ENCODE peak calls at places on chromosomes 12 and 14, in five cellular contexts. N is ovary, H is prostate gland, J is uterus, T is tibial nerve. U is an unnamed sample.

GRCh38 chr14:61561657-61562276 is 133.5 kb upstream of the HIF1A start:
- DNase-seq in N (peak; percentile 71), H (peak; percentile 63), J (peak; percentile 67), T (no peak), U (no peak)

GRCh38 chr14:101458536-101459391 is 102.5 kb upstream of the DIO3 start:
- DNase-seq in N (peak; percentile 61), H (no peak), J (no peak), T (no peak), U (no peak)

GRCh38 chr12:128803788-128804187 is 20.0 kb downstream of the SLC15A4 start:
- DNase-seq in N (no peak), H (no peak), J (no peak), T (no peak), U (no peak)

GRCh38 chr14:86799244-86799647 is 1193.7 kb downstream of the GALC start:
- DNase-seq in N (no peak), H (no peak), J (no peak), T (no peak), U (no peak)

GRCh38 chr12:94297325-94297724 is 148.9 kb downstream of the PLXNC1 start:
- DNase-seq in N (no peak), H (no peak), J (no peak), T (no peak), U (no peak)

GRCh38 chr12:125861299-125862281 is 796.4 kb downstream of the AACS start:
- DNase-seq in N (peak; percentile 33), H (peak; percentile 5), J (peak; percentile 13), T (peak; percentile 44), U (no peak)

GRCh38 chr14:50055461-50056228 is 60.7 kb downstream of the VCPKMT start:
- DNase-seq in N (no peak), H (no peak), J (no peak), T (no peak), U (no peak)

GRCh38 chr14:62138593-62138992 is 376.4 kb downstream of the SNAPC1 start:
- DNase-seq in N (no peak), H (no peak), J (no peak), T (no peak), U (no peak)

GRCh38 chr14:64217318-64217717 is 76.9 kb downstream of the ESR2 start:
- DNase-seq in N (no peak), H (no peak), J (no peak), T (no peak), U (no peak)

GRCh38 chr12:5480218-5480952 is 48.5 kb downstream of the NTF3 start:
- DNase-seq in N (no peak), H (no peak), J (no peak), T (no peak), U (no peak)

GRCh38 chr12:42587564-42588307 is 1.8 kb downstream of the PRICKLE1 start:
- DNase-seq in N (no peak), H (no peak), J (no peak), T (no peak), U (no peak)

DNA sequence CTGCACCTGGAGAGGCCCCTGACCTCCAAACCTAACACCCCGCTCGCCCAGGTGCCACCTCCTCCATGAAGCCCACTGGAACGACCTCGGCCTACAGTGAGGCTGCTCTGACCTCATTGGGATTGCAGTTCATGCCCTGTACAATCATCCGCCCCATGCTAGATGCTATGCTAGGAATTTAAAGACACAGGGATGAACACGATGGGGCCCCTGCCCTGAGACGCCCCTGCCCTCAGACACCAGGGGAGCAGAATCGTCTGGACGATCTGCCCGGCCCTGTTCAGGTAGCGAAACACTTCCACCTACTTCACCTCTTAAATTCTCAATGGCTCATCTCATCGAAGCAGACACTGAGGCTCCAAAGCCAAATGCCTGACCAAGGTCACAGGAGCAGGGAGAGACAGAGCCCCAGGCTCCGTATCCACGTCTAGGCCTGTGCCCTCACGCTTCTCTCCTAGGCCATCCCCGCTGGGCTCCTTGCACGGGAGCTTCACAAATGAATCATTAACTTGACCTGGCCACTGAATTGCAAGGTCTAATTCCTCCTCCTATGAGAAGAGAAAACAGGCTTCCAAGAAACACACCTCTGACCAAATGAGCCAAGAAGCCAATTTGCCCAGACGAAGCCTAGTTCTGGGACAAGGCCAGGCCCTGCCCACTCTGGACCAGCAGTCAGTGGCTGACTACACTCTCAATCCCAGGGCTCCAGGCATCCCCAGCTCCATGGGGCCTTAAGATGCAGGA is 35.2 kb downstream of the SCARB1 start:
- DNase-seq in N (peak; percentile 66), H (peak; percentile 37), J (no peak), T (no peak), U (peak; percentile 49)
- TF ChIP-seq POLR2A in N (no peak), H (no peak), J (no peak), T (no peak), U (no peak)

GRCh38 chr12:47819902-47820630 is at the start of gene HDAC7:
- DNase-seq in N (peak; percentile 91), H (peak; percentile 84), J (peak; percentile 88), T (peak; percentile 77), U (peak; percentile 83)
- TF ChIP-seq POLR2A in N (peak; percentile 72), H (peak; percentile 37), J (peak; percentile 86), T (peak; percentile 49), U (peak; percentile 81)

DNA sequence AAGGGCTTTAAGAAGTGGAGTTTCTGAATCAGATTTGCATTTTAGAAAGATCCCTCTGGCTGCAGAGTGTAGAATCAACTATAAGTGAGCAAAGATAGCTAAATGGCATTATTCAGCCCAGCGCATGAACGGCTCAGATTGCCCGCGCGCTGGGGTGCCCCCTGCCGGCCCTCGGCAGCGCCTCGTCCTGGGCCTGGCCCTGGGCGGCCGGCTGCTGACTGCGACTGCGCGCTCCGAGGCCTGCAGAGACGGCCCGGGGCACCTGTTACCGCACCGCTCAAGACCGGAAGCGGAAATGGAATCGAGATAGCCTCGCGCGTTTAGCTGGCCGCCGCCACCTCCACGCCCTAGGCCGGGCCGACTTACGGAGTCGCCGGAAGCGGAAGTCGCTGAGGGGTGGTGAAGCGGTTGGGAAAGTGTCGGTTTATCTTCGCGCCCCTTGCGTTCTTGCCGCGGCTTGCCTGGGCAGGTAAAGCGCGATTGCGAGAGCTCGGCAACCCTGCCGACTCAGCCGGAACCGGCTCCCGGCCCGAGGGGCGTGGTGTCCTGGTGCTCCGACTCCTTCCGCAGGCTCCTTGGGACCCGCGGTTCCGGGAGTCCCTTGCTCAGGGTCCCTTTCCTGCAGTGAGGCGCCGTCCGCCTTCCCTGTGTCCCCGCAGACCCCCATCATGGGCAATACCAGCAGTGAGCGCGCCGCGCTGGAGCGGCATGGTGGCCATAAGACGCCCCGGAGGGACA is at the start of gene PRKAB1:
- DNase-seq in N (peak; percentile 96), H (peak; percentile 97), J (peak; percentile 93), T (peak; percentile 86), U (peak; percentile 95)
- TF ChIP-seq POLR2A in N (no peak), H (peak; percentile 61), J (peak; percentile 80), T (peak; percentile 47), U (peak; percentile 76)

GRCh38 chr12:120932956-120933526 is 28.9 kb upstream of the SPPL3 start:
- DNase-seq in N (no peak), H (no peak), J (no peak), T (no peak), U (no peak)
- TF ChIP-seq POLR2A in N (no peak), H (no peak), J (no peak), T (no peak), U (no peak)

GRCh38 chr12:56160160-56160763 is 2.1 kb downstream of the MYL6 start:
- DNase-seq in N (no peak), H (no peak), J (no peak), T (no peak), U (no peak)
- TF ChIP-seq POLR2A in N (no peak), H (no peak), J (no peak), T (no peak), U (no peak)

GRCh38 chr14:31596691-31597090 is 35.5 kb downstream of the NUBPL start:
- DNase-seq in N (no peak), H (no peak), J (no peak), T (no peak), U (no peak)

GRCh38 chr14:31592619-31593018 is 31.4 kb downstream of the NUBPL start:
- DNase-seq in N (no peak), H (no peak), J (no peak), T (no peak), U (no peak)

GRCh38 chr14:31592122-31592521 is 30.9 kb downstream of the NUBPL start:
- DNase-seq in N (no peak), H (no peak), J (no peak), T (no peak), U (no peak)
- TF ChIP-seq POLR2A in N (no peak), H (no peak), J (no peak), T (no peak), U (no peak)

DNA sequence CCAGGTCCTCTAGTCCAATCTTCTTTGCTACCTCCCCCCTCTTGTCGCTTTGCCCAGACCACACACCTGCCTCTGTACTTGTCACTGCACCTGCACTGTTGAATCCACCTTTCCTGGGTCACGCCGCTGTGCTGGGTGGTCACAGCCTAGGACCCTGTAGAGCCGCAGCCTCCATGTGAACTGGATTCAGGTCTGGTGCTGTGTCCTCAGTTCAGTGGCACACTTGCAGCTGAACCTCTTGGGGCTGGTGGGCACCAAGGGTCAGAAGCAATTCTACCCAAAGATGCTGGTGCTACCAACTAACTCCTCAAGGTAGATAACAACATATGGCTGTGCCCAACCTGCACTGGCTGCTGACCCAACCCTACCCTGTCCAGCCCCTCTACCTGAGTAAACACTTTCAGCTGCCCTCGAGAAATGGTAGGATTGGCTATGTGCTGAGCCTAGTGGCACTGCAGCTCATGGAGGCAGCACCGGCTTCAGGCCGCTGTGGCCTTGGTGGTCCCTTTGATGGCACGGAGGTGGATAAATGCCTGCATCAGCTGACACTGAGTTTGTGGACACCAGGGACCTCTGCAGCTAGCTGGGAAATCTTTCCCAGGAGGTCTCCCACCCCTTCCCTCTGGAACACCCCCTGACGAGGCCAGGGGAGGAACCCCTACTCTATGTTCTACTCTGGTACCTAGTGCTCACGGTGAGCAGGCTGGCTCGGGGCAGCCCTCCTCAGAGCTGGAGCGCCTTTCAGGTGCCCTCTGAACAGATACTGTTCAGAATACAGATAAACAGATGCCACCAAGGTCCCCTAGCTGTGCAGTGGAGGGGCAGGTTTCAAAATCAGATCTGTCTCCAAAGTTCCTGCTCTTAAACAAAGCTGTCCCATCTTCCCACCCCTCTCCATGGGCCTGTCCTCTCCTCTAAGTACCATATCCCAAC is 14.3 kb downstream of the AGAP2 start:
- DNase-seq in N (no peak), H (no peak), J (no peak), T (no peak), U (no peak)
- TF ChIP-seq POLR2A in N (no peak), H (no peak), J (no peak), T (no peak), U (no peak)

DNA sequence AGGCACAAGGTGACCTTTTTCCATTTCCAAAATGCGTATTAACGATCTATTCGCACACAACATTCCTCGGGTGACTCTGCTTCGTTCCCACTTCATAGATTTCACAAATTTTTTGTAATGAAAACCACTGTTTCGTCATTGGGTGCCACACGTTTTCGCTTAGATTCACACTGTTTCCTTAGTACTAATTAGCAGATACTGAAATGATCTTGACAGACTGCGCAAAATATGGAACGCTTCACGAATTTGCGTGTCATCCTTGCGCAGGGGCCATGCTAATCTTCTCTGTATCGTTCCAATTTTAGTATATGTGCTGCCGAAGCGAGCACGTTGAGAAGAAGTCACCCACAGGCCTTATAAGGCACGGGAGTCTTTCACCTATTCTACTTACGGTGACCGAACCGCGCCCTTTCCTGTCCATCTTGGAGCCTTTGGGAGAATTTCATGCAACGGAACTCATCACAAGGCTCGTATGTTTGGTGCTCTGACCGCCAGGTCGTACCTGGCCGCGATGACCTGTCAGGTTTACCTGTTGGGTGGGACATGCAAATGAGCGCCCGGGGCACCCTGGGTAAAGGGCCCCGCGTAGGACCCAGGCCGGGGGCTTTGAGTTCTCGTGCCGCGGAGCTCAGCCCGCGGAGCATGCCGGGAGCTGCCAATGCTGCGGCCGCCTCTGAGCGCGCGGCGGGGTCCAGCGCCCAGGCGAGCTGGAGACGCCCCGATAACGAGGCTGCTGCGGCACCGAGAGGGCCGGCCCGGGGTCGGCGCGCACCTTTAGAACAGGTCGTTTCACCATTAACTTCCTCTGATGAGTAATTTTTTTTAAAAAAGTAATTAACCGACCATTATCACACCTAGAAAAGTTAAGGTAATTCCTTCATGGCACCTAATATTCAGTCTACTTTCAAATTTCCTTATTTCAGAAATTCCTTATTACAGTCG is at the start of gene RNU6-8:
- DNase-seq in N (peak; percentile 95), H (peak; percentile 89), J (peak; percentile 86), T (peak; percentile 65), U (peak; percentile 57)
- TF ChIP-seq POLR2A in N (peak; percentile 36), H (peak; percentile 47), J (peak; percentile 69), T (no peak), U (no peak)

U was measured in H54.